ENCODE peak calls at places on chromosomes 16 and 17, in five cellular contexts. H, J, T, Q and N are unnamed samples.

GRCh38 chr17:68709995-68710780 is 109.0 kb upstream of the FAM20A start:
- DNase-seq in H (no peak), J (peak), T (no peak), Q (no peak), N (no peak)

GRCh38 chr16:27906883-27907282 is 156.6 kb downstream of the GSG1L start:
- DNase-seq in H (no peak), J (no peak), T (no peak), Q (no peak), N (no peak)

GRCh38 chr17:82930043-82930923 is 90.5 kb upstream of the ZNF750 start:
- DNase-seq in H (peak), J (no peak), T (no peak), Q (no peak), N (peak)

GRCh38 chr17:17303847-17304490 is 796 bp downstream of the NT5M start:
- DNase-seq in H (no peak), J (no peak), T (no peak), Q (no peak), N (no peak)

GRCh38 chr17:41451154-41451728 is 10.5 kb upstream of the KRT38 start:
- DNase-seq in H (no peak), J (no peak), T (no peak), Q (no peak), N (no peak)

GRCh38 chr16:87918314-87918713 is 18.0 kb downstream of the CA5A start:
- DNase-seq in H (no peak), J (no peak), T (no peak), Q (peak), N (no peak)

GRCh38 chr16:67302882-67303434 is 23.6 kb downstream of the KCTD19 start:
- DNase-seq in H (no peak), J (no peak), T (no peak), Q (no peak), N (no peak)

GRCh38 chr17:77454560-77455095 is 313.9 kb downstream of the SEC14L1 start:
- DNase-seq in H (no peak), J (no peak), T (no peak), Q (no peak), N (no peak)

GRCh38 chr17:48047113-48047740 is 932 bp upstream of the NFE2L1 start:
- DNase-seq in H (no peak), J (no peak), T (no peak), Q (no peak), N (no peak)
- H3K27ac ChIP-seq in H (peak), J (peak), T (peak), Q (peak), N (peak)

DNA sequence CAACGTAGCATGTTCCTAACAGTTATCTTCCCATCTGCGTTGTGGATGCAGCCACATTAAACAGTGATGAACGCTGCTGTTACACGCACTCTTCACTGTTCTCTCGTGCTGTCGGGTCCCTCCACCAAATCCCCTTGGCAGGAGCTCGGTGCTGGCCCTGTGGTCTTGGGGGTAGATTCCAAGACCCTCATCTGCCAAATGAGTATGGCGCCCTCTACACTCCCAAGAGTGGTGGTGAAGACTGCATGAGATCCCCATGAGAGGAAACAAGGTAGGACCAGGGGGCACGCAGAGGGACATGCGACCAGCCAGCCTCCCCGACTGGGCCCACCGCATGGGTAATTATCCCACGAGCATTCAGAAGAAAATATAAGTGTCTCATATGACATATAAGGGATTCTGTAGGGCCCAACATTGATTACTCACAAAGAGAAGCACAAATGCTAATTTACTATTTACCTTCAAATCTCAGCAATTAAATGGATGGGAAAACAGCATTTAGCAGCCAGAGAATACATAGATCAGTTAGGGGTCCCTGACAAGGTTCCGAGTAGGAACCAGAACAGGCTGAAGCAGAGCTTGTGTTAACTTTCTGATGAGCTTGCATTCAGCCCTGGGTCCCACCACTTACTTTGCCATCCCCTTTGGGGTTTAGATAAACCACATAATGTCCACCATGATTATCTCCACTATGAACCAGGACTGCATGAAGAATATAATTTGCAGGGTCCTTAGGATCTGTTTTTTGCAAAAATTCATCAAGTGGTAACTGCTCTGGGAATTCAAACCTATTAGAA is 23.8 kb downstream of the LITAFD start:
- DNase-seq in H (no peak), J (no peak), T (no peak), Q (no peak), N (no peak)
- TF ChIP-seq CTCF in H (no peak), J (peak), T (no peak), Q (no peak), N (no peak)

DNA sequence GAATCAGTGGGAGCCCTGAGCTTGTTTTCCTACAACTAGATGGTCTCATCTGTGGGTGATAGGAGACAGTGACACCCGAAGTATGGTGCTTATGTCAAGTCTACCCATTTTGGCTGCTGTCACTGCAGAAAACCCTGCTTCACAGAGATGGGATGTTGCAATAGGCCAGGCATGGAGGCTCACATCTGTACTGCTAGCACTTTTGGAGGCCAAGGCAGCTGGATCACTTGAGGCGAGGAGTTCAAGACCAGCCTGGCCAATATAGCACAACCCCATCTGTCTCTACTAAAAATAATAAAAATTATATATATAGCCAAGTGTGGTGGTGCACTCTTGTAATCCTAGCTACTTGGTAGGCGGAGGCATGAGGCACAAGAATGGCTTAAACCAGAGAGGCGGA is 2.3 kb upstream of the HERPUD1 start:
- DNase-seq in H (no peak), J (no peak), T (no peak), Q (no peak), N (no peak)
- H3K27ac ChIP-seq in H (no peak), J (no peak), T (no peak), Q (peak), N (no peak)

DNA sequence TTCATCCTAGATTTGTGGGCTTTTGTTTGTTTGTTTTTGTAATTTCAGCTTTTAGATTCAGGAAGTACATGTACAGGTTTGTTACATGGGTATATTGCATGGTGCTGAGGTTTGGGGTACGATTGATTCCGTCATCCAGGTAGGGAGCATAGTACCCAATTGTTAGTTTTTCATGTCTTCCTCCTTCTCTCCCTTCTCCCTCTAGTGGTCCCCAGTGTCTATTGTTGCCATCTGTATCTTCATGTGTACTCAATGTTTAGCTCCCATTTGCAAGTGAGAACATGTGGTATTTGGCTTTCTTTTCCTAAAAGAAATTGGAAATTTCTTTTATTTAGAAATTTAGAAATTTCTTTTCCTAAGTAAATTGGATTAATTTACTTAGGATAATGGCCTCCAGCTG is 37.1 kb upstream of the BCAS3 start:
- DNase-seq in H (no peak), J (peak), T (no peak), Q (no peak), N (no peak)
- TF ChIP-seq CTCF in H (peak), J (peak), T (no peak), Q (no peak), N (no peak)